ENCODE peak calls at places on chromosomes 1 and 21, in five cellular contexts. One of them, this sample, is unnamed.

GRCh38 chr1:114455102-114455785 is 55.8 kb downstream of the TRIM33 start:
- DNase-seq in Calu3: no peak
- DNase-seq in left ventricle myocardium inferior: no peak
- DNase-seq in epithelial cell of esophagus: peak; percentile 64
- DNase-seq in MCF 10A: no peak
- DNase-seq in this sample: no peak

GRCh38 chr1:15347182-15347581 is 62.5 kb upstream of the EFHD2 start:
- DNase-seq in MCF 10A: no peak
- DNase-seq in left ventricle myocardium inferior: no peak
- DNase-seq in Calu3: no peak
- DNase-seq in epithelial cell of esophagus: no peak
- DNase-seq in this sample: no peak

GRCh38 chr1:44212355-44213221 is 683 bp upstream of the DMAP1 start:
- DNase-seq in left ventricle myocardium inferior: no peak
- DNase-seq in MCF 10A: no peak
- DNase-seq in Calu3: no peak
- DNase-seq in epithelial cell of esophagus: peak; percentile 55
- DNase-seq in this sample: no peak

GRCh38 chr1:20124451-20125057 is 5.2 kb upstream of the PLA2G2D start:
- DNase-seq in Calu3: peak; percentile 53
- DNase-seq in left ventricle myocardium inferior: no peak
- DNase-seq in MCF 10A: peak; percentile 92
- DNase-seq in epithelial cell of esophagus: peak; percentile 88
- DNase-seq in this sample: no peak

GRCh38 chr1:40004857-40005256 is 35.7 kb upstream of the CAP1 start:
- DNase-seq in left ventricle myocardium inferior: no peak
- DNase-seq in Calu3: no peak
- DNase-seq in MCF 10A: no peak
- DNase-seq in epithelial cell of esophagus: peak; percentile 91
- DNase-seq in this sample: no peak

GRCh38 chr1:48916121-48917069 is 139.7 kb upstream of the BEND5 start:
- DNase-seq in epithelial cell of esophagus: peak; percentile 62
- DNase-seq in Calu3: peak; percentile 53
- DNase-seq in left ventricle myocardium inferior: no peak
- DNase-seq in MCF 10A: peak; percentile 70
- DNase-seq in this sample: peak; percentile 12

GRCh38 chr1:9293512-9294439 is 1.1 kb downstream of the SPSB1 start:
- DNase-seq in left ventricle myocardium inferior: peak; percentile 37
- DNase-seq in Calu3: no peak
- DNase-seq in epithelial cell of esophagus: peak; percentile 52
- DNase-seq in MCF 10A: peak; percentile 28
- DNase-seq in this sample: peak; percentile 53

GRCh38 chr1:78647238-78647637 is 2.4 kb upstream of the IFI44 start:
- DNase-seq in MCF 10A: no peak
- DNase-seq in left ventricle myocardium inferior: no peak
- DNase-seq in Calu3: no peak
- DNase-seq in epithelial cell of esophagus: no peak
- DNase-seq in this sample: no peak

GRCh38 chr1:110673805-110674336 is 869 bp downstream of the KCNA3 start:
- DNase-seq in left ventricle myocardium inferior: no peak
- DNase-seq in Calu3: no peak
- DNase-seq in MCF 10A: no peak
- DNase-seq in epithelial cell of esophagus: no peak
- DNase-seq in this sample: no peak

GRCh38 chr1:24514946-24515345 is 12.3 kb downstream of the RCAN3 start:
- DNase-seq in Calu3: no peak
- DNase-seq in MCF 10A: no peak
- DNase-seq in left ventricle myocardium inferior: no peak
- DNase-seq in epithelial cell of esophagus: peak; percentile 27
- DNase-seq in this sample: no peak

GRCh38 chr1:67407498-67407897 is 22.7 kb downstream of the SERBP1 start:
- DNase-seq in Calu3: no peak
- DNase-seq in left ventricle myocardium inferior: no peak
- DNase-seq in MCF 10A: no peak
- DNase-seq in epithelial cell of esophagus: no peak
- DNase-seq in this sample: no peak

GRCh38 chr1:111716371-111716770 is 22.8 kb downstream of the INKA2 start:
- DNase-seq in MCF 10A: no peak
- DNase-seq in epithelial cell of esophagus: no peak
- DNase-seq in Calu3: no peak
- DNase-seq in left ventricle myocardium inferior: no peak
- DNase-seq in this sample: no peak

GRCh38 chr1:230922620-230923019 is 54.3 kb upstream of the C1orf198 start:
- DNase-seq in left ventricle myocardium inferior: no peak
- DNase-seq in Calu3: no peak
- DNase-seq in epithelial cell of esophagus: peak; percentile 4
- DNase-seq in MCF 10A: no peak
- DNase-seq in this sample: no peak

GRCh38 chr21:43277481-43278351 is 108.9 kb downstream of the CRYAA start:
- DNase-seq in left ventricle myocardium inferior: peak; percentile 47
- DNase-seq in epithelial cell of esophagus: peak; percentile 22
- DNase-seq in Calu3: no peak
- DNase-seq in MCF 10A: no peak
- DNase-seq in this sample: no peak

GRCh38 chr21:21262048-21262447 is 263.8 kb downstream of the NCAM2 start:
- DNase-seq in epithelial cell of esophagus: no peak
- DNase-seq in MCF 10A: no peak
- DNase-seq in left ventricle myocardium inferior: no peak
- DNase-seq in Calu3: no peak
- DNase-seq in this sample: no peak

GRCh38 chr1:222109836-222110235 is 367.9 kb upstream of the DUSP10 start:
- DNase-seq in MCF 10A: no peak
- DNase-seq in left ventricle myocardium inferior: no peak
- DNase-seq in Calu3: no peak
- DNase-seq in epithelial cell of esophagus: no peak
- DNase-seq in this sample: no peak

GRCh38 chr1:21811875-21812305 is at the start of gene LDLRAD2:
- DNase-seq in epithelial cell of esophagus: no peak
- DNase-seq in Calu3: no peak
- DNase-seq in left ventricle myocardium inferior: no peak
- DNase-seq in MCF 10A: no peak
- DNase-seq in this sample: no peak

GRCh38 chr21:16496594-16496993 is 766.8 kb downstream of the USP25 start:
- DNase-seq in Calu3: no peak
- DNase-seq in left ventricle myocardium inferior: no peak
- DNase-seq in epithelial cell of esophagus: no peak
- DNase-seq in MCF 10A: no peak
- DNase-seq in this sample: no peak

GRCh38 chr1:52238474-52238873 is 96.6 kb downstream of the ZFYVE9 start:
- DNase-seq in epithelial cell of esophagus: peak; percentile 89
- DNase-seq in Calu3: no peak
- DNase-seq in left ventricle myocardium inferior: no peak
- DNase-seq in MCF 10A: peak; percentile 28
- DNase-seq in this sample: no peak

GRCh38 chr1:95116666-95117206 is 419 bp upstream of the TLCD4 start:
- DNase-seq in epithelial cell of esophagus: peak; percentile 41
- DNase-seq in left ventricle myocardium inferior: peak; percentile 52
- DNase-seq in Calu3: peak; percentile 84
- DNase-seq in MCF 10A: peak; percentile 78
- DNase-seq in this sample: peak; percentile 70

GRCh38 chr1:61887921-61888564 is 145.8 kb downstream of the PATJ start:
- DNase-seq in left ventricle myocardium inferior: peak; percentile 48
- DNase-seq in Calu3: no peak
- DNase-seq in MCF 10A: no peak
- DNase-seq in epithelial cell of esophagus: no peak
- DNase-seq in this sample: no peak

GRCh38 chr1:160114085-160114484 is 1.5 kb upstream of the ATP1A2 start:
- DNase-seq in Calu3: no peak
- DNase-seq in epithelial cell of esophagus: no peak
- DNase-seq in left ventricle myocardium inferior: no peak
- DNase-seq in MCF 10A: no peak
- DNase-seq in this sample: no peak

GRCh38 chr1:160115545-160116276 is at the start of gene ATP1A2:
- DNase-seq in left ventricle myocardium inferior: peak; percentile 62
- DNase-seq in MCF 10A: no peak
- DNase-seq in Calu3: no peak
- DNase-seq in epithelial cell of esophagus: no peak
- DNase-seq in this sample: peak; percentile 66

GRCh38 chr1:160116277-160117147 is 953 bp downstream of the ATP1A2 start:
- DNase-seq in epithelial cell of esophagus: peak; percentile 100
- DNase-seq in left ventricle myocardium inferior: no peak
- DNase-seq in MCF 10A: peak; percentile 54
- DNase-seq in Calu3: no peak
- DNase-seq in this sample: no peak

GRCh38 chr1:160112370-160112769 is 3.2 kb upstream of the ATP1A2 start:
- DNase-seq in epithelial cell of esophagus: no peak
- DNase-seq in Calu3: no peak
- DNase-seq in left ventricle myocardium inferior: peak; percentile 45
- DNase-seq in MCF 10A: no peak
- DNase-seq in this sample: no peak

GRCh38 chr1:160113407-160113806 is 2.2 kb upstream of the ATP1A2 start:
- DNase-seq in epithelial cell of esophagus: no peak
- DNase-seq in Calu3: no peak
- DNase-seq in MCF 10A: no peak
- DNase-seq in left ventricle myocardium inferior: no peak
- DNase-seq in this sample: no peak
- TF ChIP-seq CTCF in epithelial cell of esophagus: no peak
- TF ChIP-seq CTCF in Calu3: no peak
- TF ChIP-seq CTCF in MCF 10A: no peak
- TF ChIP-seq CTCF in left ventricle myocardium inferior: no peak
- TF ChIP-seq CTCF in this sample: no peak

GRCh38 chr1:167409183-167409582 is 109.1 kb downstream of the CD247 start:
- DNase-seq in Calu3: peak; percentile 22
- DNase-seq in MCF 10A: peak; percentile 48
- DNase-seq in epithelial cell of esophagus: peak; percentile 43
- DNase-seq in left ventricle myocardium inferior: no peak
- DNase-seq in this sample: no peak
- TF ChIP-seq CTCF in Calu3: no peak
- TF ChIP-seq CTCF in MCF 10A: peak; percentile 19
- TF ChIP-seq CTCF in epithelial cell of esophagus: peak; percentile 43
- TF ChIP-seq CTCF in left ventricle myocardium inferior: no peak
- TF ChIP-seq CTCF in this sample: no peak

GRCh38 chr1:192941722-192942411 is 117.3 kb downstream of the UCHL5 start:
- DNase-seq in MCF 10A: no peak
- DNase-seq in left ventricle myocardium inferior: no peak
- DNase-seq in Calu3: no peak
- DNase-seq in epithelial cell of esophagus: no peak
- DNase-seq in this sample: no peak
- TF ChIP-seq CTCF in MCF 10A: no peak
- TF ChIP-seq CTCF in left ventricle myocardium inferior: no peak
- TF ChIP-seq CTCF in Calu3: no peak
- TF ChIP-seq CTCF in epithelial cell of esophagus: no peak
- TF ChIP-seq CTCF in this sample: no peak

GRCh38 chr21:45074818-45075605 is 632 bp downstream of the ADARB1 start:
- DNase-seq in Calu3: peak; percentile 21
- DNase-seq in MCF 10A: peak; percentile 13
- DNase-seq in epithelial cell of esophagus: peak; percentile 50
- DNase-seq in left ventricle myocardium inferior: no peak
- DNase-seq in this sample: peak; percentile 63

GRCh38 chr21:45075606-45076244 is 1.3 kb downstream of the ADARB1 start:
- DNase-seq in left ventricle myocardium inferior: no peak
- DNase-seq in epithelial cell of esophagus: peak; percentile 32
- DNase-seq in Calu3: no peak
- DNase-seq in MCF 10A: no peak
- DNase-seq in this sample: no peak

GRCh38 chr21:45073301-45074047 is 906 bp upstream of the ADARB1 start:
- DNase-seq in epithelial cell of esophagus: peak; percentile 64
- DNase-seq in Calu3: peak; percentile 19
- DNase-seq in left ventricle myocardium inferior: no peak
- DNase-seq in MCF 10A: peak; percentile 19
- DNase-seq in this sample: peak; percentile 61

GRCh38 chr21:45072963-45073300 is 1.4 kb upstream of the ADARB1 start:
- DNase-seq in left ventricle myocardium inferior: no peak
- DNase-seq in Calu3: no peak
- DNase-seq in MCF 10A: no peak
- DNase-seq in epithelial cell of esophagus: no peak
- DNase-seq in this sample: no peak

GRCh38 chr21:45074048-45074817 is at the start of gene ADARB1:
- DNase-seq in MCF 10A: peak; percentile 43
- DNase-seq in Calu3: peak; percentile 45
- DNase-seq in epithelial cell of esophagus: peak; percentile 66
- DNase-seq in left ventricle myocardium inferior: peak; percentile 68
- DNase-seq in this sample: peak; percentile 78
- TF ChIP-seq CTCF in MCF 10A: no peak
- TF ChIP-seq CTCF in Calu3: no peak
- TF ChIP-seq CTCF in epithelial cell of esophagus: no peak
- TF ChIP-seq CTCF in left ventricle myocardium inferior: no peak
- TF ChIP-seq CTCF in this sample: no peak

GRCh38 chr1:112954945-112955677 is 885 bp downstream of the SLC16A1 start:
- DNase-seq in epithelial cell of esophagus: peak; percentile 75
- DNase-seq in MCF 10A: peak; percentile 71
- DNase-seq in Calu3: peak; percentile 57
- DNase-seq in left ventricle myocardium inferior: peak; percentile 55
- DNase-seq in this sample: peak; percentile 73
- TF ChIP-seq CTCF in epithelial cell of esophagus: no peak
- TF ChIP-seq CTCF in MCF 10A: no peak
- TF ChIP-seq CTCF in Calu3: no peak
- TF ChIP-seq CTCF in left ventricle myocardium inferior: no peak
- TF ChIP-seq CTCF in this sample: no peak

DNA sequence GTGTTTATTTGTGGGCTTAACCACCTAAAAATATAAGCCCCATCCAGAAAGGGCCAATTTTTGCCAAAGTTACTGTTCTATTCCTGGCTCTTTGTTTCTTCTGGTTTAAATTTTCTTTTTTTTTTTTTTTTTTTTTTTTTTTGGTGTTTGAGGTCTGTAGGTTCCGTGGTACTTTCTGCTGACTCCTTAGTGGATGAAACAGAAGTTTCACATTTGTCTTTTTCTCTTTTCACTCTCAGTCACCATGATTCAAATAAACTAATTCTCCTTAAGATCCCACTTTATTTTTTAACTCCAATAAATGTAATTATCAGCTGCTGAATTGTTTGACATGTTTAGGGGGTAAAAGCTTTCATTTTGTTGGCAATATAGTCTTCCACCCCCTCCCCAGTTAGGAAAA is 322.3 kb downstream of the CHRM3 start:
- DNase-seq in left ventricle myocardium inferior: no peak
- DNase-seq in Calu3: no peak
- DNase-seq in epithelial cell of esophagus: no peak
- DNase-seq in MCF 10A: no peak
- DNase-seq in this sample: no peak
- TF ChIP-seq CTCF in left ventricle myocardium inferior: no peak
- TF ChIP-seq CTCF in Calu3: no peak
- TF ChIP-seq CTCF in epithelial cell of esophagus: no peak
- TF ChIP-seq CTCF in MCF 10A: no peak
- TF ChIP-seq CTCF in this sample: no peak

GRCh38 chr1:227378876-227379554 is 60.7 kb upstream of the CDC42BPA start:
- DNase-seq in epithelial cell of esophagus: peak; percentile 16
- DNase-seq in Calu3: no peak
- DNase-seq in left ventricle myocardium inferior: no peak
- DNase-seq in MCF 10A: no peak
- DNase-seq in this sample: no peak
- TF ChIP-seq CTCF in epithelial cell of esophagus: no peak
- TF ChIP-seq CTCF in Calu3: no peak
- TF ChIP-seq CTCF in left ventricle myocardium inferior: no peak
- TF ChIP-seq CTCF in MCF 10A: no peak
- TF ChIP-seq CTCF in this sample: no peak

This sample was measured in nephron progenitor cell.